ENCODE peak calls at places on chromosome 14, in five cellular contexts. G is transverse colon, A is suprapubic skin, W is sigmoid colon, Y is HCT116. P is an unnamed sample.

GRCh38 chr14:92497391-92497790 is 16.2 kb upstream of the RIN3 start:
- DNase-seq in W (no peak), A (peak), G (no peak), Y (no peak), P (peak)

GRCh38 chr14:77092676-77093075 is 5.4 kb upstream of the CIPC start:
- DNase-seq in Y (no peak), G (no peak), A (no peak), W (no peak), P (no peak)

GRCh38 chr14:49512147-49512551 is 74.0 kb downstream of the RPS29 start:
- DNase-seq in G (no peak), A (no peak), W (no peak), Y (peak), P (no peak)

GRCh38 chr14:59829941-59830734 is 40.4 kb downstream of the RTN1 start:
- DNase-seq in A (no peak), W (no peak), Y (peak), G (no peak), P (no peak)

GRCh38 chr14:37585971-37586759 is 8.9 kb downstream of the FOXA1 start:
- DNase-seq in W (no peak), Y (no peak), G (no peak), A (no peak), P (no peak)

GRCh38 chr14:76910371-76910890 is 84.2 kb downstream of the LRRC74A start:
- DNase-seq in W (no peak), Y (no peak), A (no peak), G (no peak), P (no peak)

GRCh38 chr14:38238881-38239280 is 17.0 kb downstream of the CLEC14A start:
- DNase-seq in W (no peak), Y (no peak), G (no peak), A (no peak), P (no peak)

GRCh38 chr14:63853831-63854293 is 1.1 kb downstream of the SYNE2 start:
- DNase-seq in W (peak), Y (no peak), A (peak), G (peak), P (no peak)

GRCh38 chr14:50363734-50364113 is 33.0 kb downstream of the CDKL1 start:
- DNase-seq in Y (no peak), A (no peak), W (no peak), G (peak), P (no peak)

GRCh38 chr14:33720388-33720787 is 230.5 kb downstream of the EGLN3 start:
- DNase-seq in W (no peak), G (no peak), A (no peak), Y (no peak), P (no peak)

GRCh38 chr14:99554757-99555531 is 49.1 kb downstream of the CCDC85C start:
- DNase-seq in Y (no peak), W (no peak), A (no peak), G (peak), P (no peak)

GRCh38 chr14:104378636-104379225 is 200.8 kb upstream of the C14orf180 start:
- DNase-seq in W (no peak), A (no peak), Y (no peak), G (no peak), P (no peak)

GRCh38 chr14:99502989-99503421 is 21.8 kb downstream of the CCNK start:
- DNase-seq in A (no peak), Y (no peak), G (no peak), W (no peak), P (no peak)

GRCh38 chr14:103121846-103122577 is 1.2 kb upstream of the TNFAIP2 start:
- DNase-seq in Y (no peak), A (peak), W (peak), G (peak), P (peak)

GRCh38 chr14:52015411-52016030 is 26.2 kb downstream of the RTRAF start:
- DNase-seq in A (no peak), W (no peak), G (no peak), Y (peak), P (no peak)

GRCh38 chr14:104432611-104433231 is 146.8 kb upstream of the C14orf180 start:
- DNase-seq in W (peak), G (no peak), A (peak), Y (no peak), P (peak)

GRCh38 chr14:92503756-92504491 is 9.7 kb upstream of the RIN3 start:
- DNase-seq in A (peak), W (peak), Y (peak), G (no peak), P (peak)

GRCh38 chr14:99410019-99410418 is 70.6 kb downstream of the SETD3 start:
- DNase-seq in W (peak), Y (no peak), A (no peak), G (no peak), P (no peak)

GRCh38 chr14:95043732-95044462 is 113.4 kb downstream of the DICER1 start:
- DNase-seq in G (no peak), Y (no peak), A (no peak), W (peak), P (no peak)

GRCh38 chr14:25014440-25014839 is 35.5 kb downstream of the STXBP6 start:
- DNase-seq in Y (no peak), A (no peak), G (no peak), W (no peak), P (no peak)

GRCh38 chr14:72182773-72183432 is 250.7 kb downstream of the RGS6 start:
- DNase-seq in Y (no peak), G (no peak), W (no peak), A (no peak), P (no peak)

GRCh38 chr14:39097159-39097558 is 5.9 kb downstream of the SEC23A start:
- DNase-seq in Y (no peak), G (no peak), A (no peak), W (no peak), P (no peak)

GRCh38 chr14:92600318-92601053 is 86.9 kb downstream of the RIN3 start:
- DNase-seq in A (no peak), W (no peak), G (no peak), Y (no peak), P (no peak)

GRCh38 chr14:76918751-76919421 is 92.7 kb downstream of the LRRC74A start:
- DNase-seq in Y (peak), A (peak), W (peak), G (peak), P (peak)

GRCh38 chr14:96146131-96146771 is 58.4 kb upstream of the BDKRB2 start:
- DNase-seq in G (no peak), W (peak), Y (no peak), A (peak), P (no peak)

GRCh38 chr14:68140111-68140741 is 320.6 kb downstream of the RAD51B start:
- DNase-seq in A (peak), Y (peak), W (peak), G (peak), P (no peak)

GRCh38 chr14:65594153-65594881 is 181.8 kb downstream of the FUT8 start:
- DNase-seq in G (peak), Y (no peak), A (no peak), W (no peak), P (no peak)

GRCh38 chr14:60721331-60722162 is 2.6 kb downstream of the SIX4 start:
- DNase-seq in Y (peak), W (peak), A (peak), G (peak), P (peak)

GRCh38 chr14:67170706-67171105 is 18.5 kb upstream of the GARIN2 start:
- DNase-seq in A (no peak), G (no peak), W (no peak), Y (no peak), P (no peak)

GRCh38 chr14:89429206-89430091 is 12.4 kb upstream of the FOXN3 start:
- DNase-seq in G (peak), A (no peak), Y (no peak), W (peak), P (no peak)

GRCh38 chr14:69137456-69138188 is 15.3 kb downstream of the DCAF5 start:
- DNase-seq in A (no peak), G (no peak), Y (no peak), W (no peak), P (no peak)

GRCh38 chr14:96754162-96754844 is 42.9 kb upstream of the VRK1 start:
- DNase-seq in A (no peak), G (no peak), Y (no peak), W (peak), P (no peak)

GRCh38 chr14:23483216-23483854 is 13.8 kb downstream of the NGDN start:
- DNase-seq in A (no peak), G (no peak), W (no peak), Y (no peak), P (no peak)

GRCh38 chr14:94213021-94213420 is 38.9 kb downstream of the PPP4R4 start:
- DNase-seq in Y (no peak), A (no peak), G (no peak), W (no peak), P (no peak)

DNA sequence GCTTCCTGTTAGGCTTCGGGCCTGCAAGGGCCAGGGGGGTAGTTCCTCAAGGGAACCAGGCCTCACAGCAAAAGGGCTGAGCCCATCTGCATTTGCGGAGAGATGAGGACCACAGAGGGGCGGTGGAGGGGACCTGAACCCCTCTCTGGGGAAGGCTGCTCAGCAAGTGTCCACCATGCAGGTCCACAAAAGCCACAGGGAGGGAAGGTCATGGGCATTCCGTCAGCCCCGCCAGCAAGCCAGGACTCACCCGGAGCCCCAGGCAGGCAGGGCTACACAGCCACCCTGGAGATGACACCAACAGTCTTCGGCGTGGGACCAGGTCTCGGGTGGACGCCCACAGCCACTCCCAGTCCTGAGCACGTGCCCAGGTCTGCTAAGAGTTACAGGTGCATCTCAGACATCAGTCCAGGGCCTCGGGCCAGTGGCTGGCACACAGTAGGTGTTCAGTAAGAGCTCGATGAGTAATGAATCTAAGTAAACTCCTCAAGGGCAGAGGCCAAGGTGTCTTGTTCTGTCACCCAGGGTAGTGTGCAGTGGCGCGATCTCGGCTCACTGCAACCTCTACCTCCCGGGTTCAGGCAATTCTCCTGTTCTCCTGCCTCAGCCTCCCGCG is 11.3 kb downstream of the TTC7B start:
- DNase-seq in Y (no peak), G (no peak), W (no peak), A (no peak), P (no peak)
- TF ChIP-seq CTCF in Y (no peak), G (no peak), W (no peak), A (no peak), P (no peak)

GRCh38 chr14:105917933-105918436 is 391.6 kb downstream of the TMEM121 start:
- DNase-seq in G (no peak), A (peak), W (no peak), Y (no peak), P (no peak)
- H3K4me3 ChIP-seq in G (no peak), A (no peak), W (no peak), Y (no peak), P (no peak)

GRCh38 chr14:74571901-74572828 is 39.9 kb downstream of the LTBP2 start:
- DNase-seq in G (peak), W (no peak), Y (peak), A (no peak), P (no peak)
- TF ChIP-seq POLR2AphosphoS5 in G (peak), W (no peak), Y (no peak), A (no peak), P (peak)

GRCh38 chr14:21748869-21749303 is 75.3 kb upstream of the OR4E1 start:
- DNase-seq in W (no peak), G (peak), Y (peak), A (no peak), P (peak)
- TF ChIP-seq CTCF in W (peak), G (peak), Y (peak), A (no peak), P (no peak)

DNA sequence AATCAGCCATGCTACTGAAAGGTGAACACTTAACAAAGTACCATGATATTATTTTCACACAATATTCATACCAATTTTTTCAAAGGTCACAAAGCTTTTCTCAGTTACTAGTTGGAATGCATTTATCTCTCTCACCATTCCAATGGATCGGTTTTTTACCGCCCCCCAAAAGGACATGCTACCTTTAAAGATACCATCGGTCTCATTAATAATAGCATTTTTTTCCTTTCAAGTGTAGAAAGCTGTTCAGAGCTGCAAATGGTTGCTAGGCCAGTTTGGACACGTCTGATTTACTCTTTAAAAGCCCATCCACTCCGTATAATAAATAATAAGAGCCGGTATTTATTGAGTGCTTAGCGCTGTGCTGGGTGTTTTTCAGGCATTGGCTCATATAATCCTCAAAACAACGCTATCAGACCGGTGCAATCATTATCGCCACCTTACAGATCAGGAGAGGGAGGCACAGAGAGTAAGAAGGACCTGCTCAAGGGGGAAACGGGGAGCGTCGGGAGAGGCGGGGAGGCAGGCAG is 35.0 kb upstream of the STON2 start:
- DNase-seq in A (no peak), W (no peak), G (no peak), Y (no peak), P (no peak)
- H3K4me3 ChIP-seq in A (peak), W (peak), G (no peak), Y (peak), P (peak)

GRCh38 chr14:54856152-54856551 is 46.5 kb downstream of the GCH1 start:
- DNase-seq in G (no peak), Y (no peak), W (no peak), A (no peak), P (no peak)

GRCh38 chr14:54854181-54854580 is 48.4 kb downstream of the GCH1 start:
- DNase-seq in W (no peak), G (no peak), A (no peak), Y (no peak), P (no peak)

GRCh38 chr14:54848910-54849309 is 53.7 kb downstream of the GCH1 start:
- DNase-seq in A (no peak), Y (no peak), W (no peak), G (no peak), P (no peak)

GRCh38 chr14:54857830-54858269 is 44.8 kb downstream of the GCH1 start:
- DNase-seq in A (no peak), W (no peak), Y (no peak), G (no peak), P (no peak)

GRCh38 chr14:54852215-54852614 is 50.4 kb downstream of the GCH1 start:
- DNase-seq in W (no peak), G (no peak), Y (no peak), A (no peak), P (no peak)
- TF ChIP-seq POLR2AphosphoS5 in W (no peak), G (no peak), Y (no peak), A (no peak), P (no peak)

GRCh38 chr14:41824441-41824840 is 217.8 kb downstream of the LRFN5 start:
- DNase-seq in A (no peak), G (no peak), W (no peak), Y (no peak), P (no peak)
- TF ChIP-seq CTCF in A (no peak), G (no peak), W (no peak), Y (no peak), P (no peak)